ENCODE peak calls at places on chromosomes 1 and 21, in nine cellular contexts. I, T, D, A, V, M, W, Z and R are unnamed samples.
A peak's percentile ranks its signal among the peaks of the same experiment; 100 is the strongest.

GRCh38 chr1:175826705-175827104 is 83.3 kb upstream of the TNR start:
- DNase-seq in I (no peak), T (no peak), D (no peak), A (no peak), V (no peak), M (no peak), W (no peak), Z (no peak), R (no peak)

GRCh38 chr1:239987103-239987745 is 104.5 kb upstream of the FMN2 start:
- DNase-seq in I (no peak), T (peak; percentile 62), D (no peak), A (no peak), V (peak; percentile 70), M (no peak), W (no peak), Z (no peak), R (no peak)

GRCh38 chr1:227941509-227942020 is 6.2 kb downstream of the WNT9A start:
- DNase-seq in I (peak; percentile 53), T (no peak), D (no peak), A (no peak), V (no peak), M (no peak), W (peak; percentile 56), Z (no peak), R (no peak)

GRCh38 chr1:89484097-89485038 is 40.3 kb upstream of the LRRC8B start:
- DNase-seq in I (no peak), T (no peak), D (no peak), A (no peak), V (no peak), M (no peak), W (no peak), Z (no peak), R (no peak)

GRCh38 chr1:53552146-53552940 is 93.1 kb downstream of the DMRTB1 start:
- DNase-seq in I (no peak), T (no peak), D (no peak), A (no peak), V (no peak), M (no peak), W (peak; percentile 27), Z (no peak), R (peak; percentile 30)

GRCh38 chr1:22494144-22494543 is 42.5 kb downstream of the ZBTB40 start:
- DNase-seq in I (no peak), T (no peak), D (no peak), A (no peak), V (no peak), M (no peak), W (no peak), Z (no peak), R (no peak)

GRCh38 chr1:81834921-81835698 is 34.4 kb downstream of the ADGRL2 start:
- DNase-seq in I (no peak), T (no peak), D (no peak), A (no peak), V (peak; percentile 68), M (no peak), W (no peak), Z (no peak), R (no peak)

GRCh38 chr1:94970783-94971182 is 43.9 kb upstream of the CNN3 start:
- DNase-seq in I (no peak), T (no peak), D (no peak), A (no peak), V (no peak), M (no peak), W (no peak), Z (no peak), R (no peak)

GRCh38 chr1:229709620-229710019 is 83.6 kb downstream of the URB2 start:
- DNase-seq in I (no peak), T (no peak), D (no peak), A (no peak), V (no peak), M (no peak), W (no peak), Z (no peak), R (no peak)

GRCh38 chr1:150406483-150406882 is 42.5 kb downstream of the RPRD2 start:
- DNase-seq in I (no peak), T (no peak), D (no peak), A (no peak), V (no peak), M (no peak), W (no peak), Z (no peak), R (no peak)

GRCh38 chr1:37094302-37094701 is 60.0 kb upstream of the GRIK3 start:
- DNase-seq in I (no peak), T (no peak), D (no peak), A (no peak), V (no peak), M (peak; percentile 24), W (no peak), Z (no peak), R (no peak)

GRCh38 chr21:33763573-33763881 is 121.2 kb downstream of the ITSN1 start:
- DNase-seq in I (no peak), T (no peak), D (no peak), A (no peak), V (no peak), M (no peak), W (no peak), Z (no peak), R (no peak)
- H3K27ac ChIP-seq in I (no peak overlapping the region), T (no peak overlapping the region), D (no peak overlapping the region), A (no peak overlapping the region), V (no peak overlapping the region), M (no peak overlapping the region), W (no peak overlapping the region), Z (no peak overlapping the region), R (no peak overlapping the region)

GRCh38 chr1:3773572-3774502 is 1.3 kb downstream of the SMIM1 start:
- DNase-seq in I (no peak), T (no peak), D (peak; percentile 13), A (no peak), V (no peak), M (no peak), W (no peak), Z (no peak), R (no peak)

GRCh38 chr1:3775498-3776230 is 3.1 kb downstream of the SMIM1 start:
- DNase-seq in I (peak; percentile 73), T (peak; percentile 78), D (peak; percentile 38), A (no peak), V (peak; percentile 71), M (no peak), W (no peak), Z (peak; percentile 21), R (peak; percentile 24)

GRCh38 chr1:3774503-3775247 is 2.1 kb downstream of the SMIM1 start:
- DNase-seq in I (peak; percentile 55), T (no peak), D (no peak), A (no peak), V (no peak), M (no peak), W (no peak), Z (no peak), R (no peak)

GRCh38 chr1:3776231-3777030 is 3.9 kb downstream of the SMIM1 start:
- DNase-seq in I (no peak), T (no peak), D (no peak), A (no peak), V (no peak), M (no peak), W (no peak), Z (no peak), R (no peak)

DNA sequence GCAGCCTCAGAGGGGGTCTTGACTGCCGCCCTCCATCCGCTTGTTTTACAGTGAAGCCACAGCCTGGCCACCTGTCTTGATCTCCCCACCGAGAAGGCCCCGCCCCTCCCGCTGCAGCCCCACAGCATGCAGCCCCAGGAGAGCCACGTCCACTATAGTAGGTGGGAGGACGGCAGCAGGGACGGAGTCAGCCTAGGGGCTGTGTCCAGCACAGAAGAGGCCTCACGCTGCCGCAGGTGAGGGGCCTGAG is 2.6 kb downstream of the SMIM1 start:
- DNase-seq in I (no peak), T (no peak), D (no peak), A (no peak), V (no peak), M (no peak), W (no peak), Z (no peak), R (no peak)
- H3K4me3 ChIP-seq in I (no peak overlapping the region), T (no peak overlapping the region), D (no peak overlapping the region), A (no peak overlapping the region), V (no peak overlapping the region), M (no peak overlapping the region), W (no peak overlapping the region), Z (no peak overlapping the region), R (no peak overlapping the region)

DNA sequence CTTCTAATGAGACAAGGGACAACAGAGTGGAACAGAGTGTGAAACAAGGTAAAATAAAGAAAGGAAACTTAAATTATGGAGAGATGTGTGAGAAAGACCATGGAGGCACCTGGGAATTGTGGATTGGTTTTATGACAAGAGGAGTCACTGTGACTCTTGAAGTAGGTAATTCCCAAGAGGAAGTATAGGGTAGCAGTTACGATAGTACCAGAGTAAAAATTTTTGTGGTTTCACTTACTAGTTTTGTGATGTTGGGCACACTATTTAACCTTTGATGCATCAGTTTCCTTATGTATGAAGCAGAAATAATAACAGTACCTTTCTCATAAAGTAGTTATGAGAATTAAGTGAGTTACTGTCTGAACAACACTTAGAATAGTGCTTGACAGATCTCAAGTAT is 267.9 kb upstream of the DPYD start:
- DNase-seq in I (no peak), T (no peak), D (no peak), A (no peak), V (no peak), M (no peak), W (no peak), Z (no peak), R (no peak)
- H3K4me1 ChIP-seq in I (no peaks in the 10 kb centered on the region), T (no peaks in the 10 kb centered on the region), D (no peaks in the 10 kb centered on the region), A (no peaks in the 10 kb centered on the region), V (no peaks in the 10 kb centered on the region), M (no peaks in the 10 kb centered on the region), W (no peaks in the 10 kb centered on the region), Z (no peaks in the 10 kb centered on the region), R (no peaks in the 10 kb centered on the region)

GRCh38 chr1:200221614-200222282 is 188.1 kb downstream of the ZNF281 start:
- DNase-seq in I (no peak), T (no peak), D (no peak), A (no peak), V (no peak), M (no peak), W (no peak), Z (no peak), R (no peak)

GRCh38 chr1:200226268-200226968 is 183.4 kb downstream of the ZNF281 start:
- DNase-seq in I (no peak), T (no peak), D (peak; percentile 13), A (no peak), V (no peak), M (no peak), W (no peak), Z (no peak), R (peak; percentile 1)

GRCh38 chr1:200223207-200223606 is 186.6 kb downstream of the ZNF281 start:
- DNase-seq in I (no peak), T (no peak), D (no peak), A (no peak), V (no peak), M (no peak), W (no peak), Z (no peak), R (no peak)

GRCh38 chr1:200223613-200224012 is 186.2 kb downstream of the ZNF281 start:
- DNase-seq in I (no peak), T (no peak), D (no peak), A (no peak), V (no peak), M (no peak), W (no peak), Z (no peak), R (no peak)

DNA sequence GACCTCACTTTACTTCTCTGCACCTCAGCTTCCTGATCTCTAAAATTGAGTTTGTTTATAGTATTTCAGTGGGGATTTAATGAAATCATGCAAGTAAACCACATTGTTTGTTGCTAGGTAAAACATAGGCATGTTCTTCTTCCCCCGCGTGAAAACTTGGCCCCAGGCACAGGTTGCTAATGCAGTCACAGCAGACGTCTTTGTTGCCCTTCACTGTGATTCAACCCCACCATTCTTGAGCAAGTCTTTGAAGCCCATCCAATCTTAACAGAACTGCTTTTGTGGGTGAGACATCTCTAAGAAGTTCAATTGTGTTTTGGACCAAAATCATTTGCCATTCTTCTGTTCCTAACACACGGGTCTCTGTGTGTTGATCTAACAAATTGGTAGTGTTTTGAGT is 185.5 kb downstream of the ZNF281 start:
- DNase-seq in I (no peak), T (no peak), D (no peak), A (no peak), V (no peak), M (no peak), W (no peak), Z (no peak), R (no peak)
- H3K27ac ChIP-seq in I (no peak overlapping the region), T (no peak overlapping the region), D (no peak overlapping the region), A (no peak overlapping the region), V (no peak overlapping the region), M (no peak overlapping the region), W (no peak overlapping the region), Z (no peak overlapping the region), R (no peak overlapping the region)